ENCODE peak calls at places on chromosomes 1 and 21, in seven cellular contexts. One of them, this sample, is unnamed.
A peak's percentile ranks its signal among the peaks of the same experiment; 100 is the strongest.

GRCh38 chr1:163265547-163265946 is 56.2 kb upstream of the NUF2 start:
- DNase-seq in HL-60: no peak
- DNase-seq in cardiac muscle cell: no peak
- DNase-seq in lower leg skin: no peak
- DNase-seq in CD8-positive, alpha-beta memory T cell: no peak
- DNase-seq in sigmoid colon: no peak
- DNase-seq in pancreas: no peak
- DNase-seq in this sample: no peak

GRCh38 chr1:41238311-41239094 is 3.6 kb downstream of the SCMH1 start:
- DNase-seq in HL-60: no peak
- DNase-seq in cardiac muscle cell: no peak
- DNase-seq in lower leg skin: no peak
- DNase-seq in CD8-positive, alpha-beta memory T cell: no peak
- DNase-seq in sigmoid colon: no peak
- DNase-seq in pancreas: no peak
- DNase-seq in this sample: no peak

GRCh38 chr1:5918275-5918649 is 74.0 kb downstream of the NPHP4 start:
- DNase-seq in HL-60: no peak
- DNase-seq in cardiac muscle cell: no peak
- DNase-seq in lower leg skin: no peak
- DNase-seq in CD8-positive, alpha-beta memory T cell: no peak
- DNase-seq in sigmoid colon: no peak
- DNase-seq in pancreas: no peak
- DNase-seq in this sample: no peak

GRCh38 chr1:93620841-93621210 is 60.8 kb downstream of the BCAR3 start:
- DNase-seq in HL-60: no peak
- DNase-seq in cardiac muscle cell: peak; percentile 36
- DNase-seq in lower leg skin: no peak
- DNase-seq in CD8-positive, alpha-beta memory T cell: no peak
- DNase-seq in sigmoid colon: no peak
- DNase-seq in pancreas: no peak
- DNase-seq in this sample: no peak

GRCh38 chr1:172778461-172779455 is 119.9 kb downstream of the FASLG start:
- DNase-seq in HL-60: no peak
- DNase-seq in cardiac muscle cell: peak; percentile 24
- DNase-seq in lower leg skin: no peak
- DNase-seq in CD8-positive, alpha-beta memory T cell: no peak
- DNase-seq in sigmoid colon: no peak
- DNase-seq in pancreas: no peak
- DNase-seq in this sample: no peak

GRCh38 chr1:58551741-58552140 is 5.2 kb upstream of the OMA1 start:
- DNase-seq in HL-60: no peak
- DNase-seq in cardiac muscle cell: no peak
- DNase-seq in lower leg skin: no peak
- DNase-seq in CD8-positive, alpha-beta memory T cell: no peak
- DNase-seq in sigmoid colon: no peak
- DNase-seq in pancreas: no peak
- DNase-seq in this sample: no peak

GRCh38 chr1:20731057-20731991 is 1.2 kb downstream of the SH2D5 start:
- DNase-seq in HL-60: no peak
- DNase-seq in cardiac muscle cell: no peak
- DNase-seq in lower leg skin: peak; percentile 84
- DNase-seq in CD8-positive, alpha-beta memory T cell: peak; percentile 46
- DNase-seq in sigmoid colon: no peak
- DNase-seq in pancreas: peak; percentile 40
- DNase-seq in this sample: no peak

GRCh38 chr1:162956922-162957321 is 95.9 kb upstream of the CCDC190 start:
- DNase-seq in HL-60: no peak
- DNase-seq in cardiac muscle cell: no peak
- DNase-seq in lower leg skin: no peak
- DNase-seq in CD8-positive, alpha-beta memory T cell: no peak
- DNase-seq in sigmoid colon: no peak
- DNase-seq in pancreas: no peak
- DNase-seq in this sample: no peak

GRCh38 chr1:188314557-188315137 is 1485.9 kb downstream of the PLA2G4A start:
- DNase-seq in HL-60: no peak
- DNase-seq in cardiac muscle cell: no peak
- DNase-seq in lower leg skin: no peak
- DNase-seq in CD8-positive, alpha-beta memory T cell: no peak
- DNase-seq in sigmoid colon: no peak
- DNase-seq in pancreas: no peak
- DNase-seq in this sample: no peak

GRCh38 chr1:77532641-77533040 is 149.8 kb downstream of the ZZZ3 start:
- DNase-seq in HL-60: no peak
- DNase-seq in cardiac muscle cell: no peak
- DNase-seq in lower leg skin: no peak
- DNase-seq in CD8-positive, alpha-beta memory T cell: no peak
- DNase-seq in sigmoid colon: no peak
- DNase-seq in pancreas: no peak
- DNase-seq in this sample: no peak

GRCh38 chr1:201675143-201675542 is 136.2 kb downstream of the NAV1 start:
- DNase-seq in HL-60: no peak
- DNase-seq in cardiac muscle cell: peak; percentile 52
- DNase-seq in lower leg skin: no peak
- DNase-seq in CD8-positive, alpha-beta memory T cell: no peak
- DNase-seq in sigmoid colon: no peak
- DNase-seq in pancreas: no peak
- DNase-seq in this sample: no peak

GRCh38 chr1:86708923-86709322 is 4.5 kb downstream of the SH3GLB1 start:
- DNase-seq in HL-60: no peak
- DNase-seq in cardiac muscle cell: peak; percentile 45
- DNase-seq in lower leg skin: no peak
- DNase-seq in CD8-positive, alpha-beta memory T cell: no peak
- DNase-seq in sigmoid colon: no peak
- DNase-seq in pancreas: no peak
- DNase-seq in this sample: no peak

GRCh38 chr1:244796719-244797406 is 38.6 kb upstream of the COX20 start:
- DNase-seq in HL-60: peak; percentile 20
- DNase-seq in cardiac muscle cell: peak; percentile 77
- DNase-seq in lower leg skin: peak; percentile 87
- DNase-seq in CD8-positive, alpha-beta memory T cell: peak; percentile 65
- DNase-seq in sigmoid colon: peak; percentile 72
- DNase-seq in pancreas: peak; percentile 38
- DNase-seq in this sample: peak; percentile 62

GRCh38 chr1:232543194-232543593 is 86.7 kb downstream of the SIPA1L2 start:
- DNase-seq in HL-60: no peak
- DNase-seq in cardiac muscle cell: no peak
- DNase-seq in lower leg skin: no peak
- DNase-seq in CD8-positive, alpha-beta memory T cell: no peak
- DNase-seq in sigmoid colon: no peak
- DNase-seq in pancreas: no peak
- DNase-seq in this sample: no peak

GRCh38 chr21:26409735-26410134 is 163.4 kb downstream of the CYYR1 start:
- DNase-seq in HL-60: no peak
- DNase-seq in cardiac muscle cell: no peak
- DNase-seq in lower leg skin: no peak
- DNase-seq in CD8-positive, alpha-beta memory T cell: no peak
- DNase-seq in sigmoid colon: no peak
- DNase-seq in pancreas: no peak
- DNase-seq in this sample: no peak

GRCh38 chr1:113269577-113269976 is 120.7 kb upstream of the MAGI3 start:
- DNase-seq in HL-60: no peak
- DNase-seq in cardiac muscle cell: no peak
- DNase-seq in lower leg skin: no peak
- DNase-seq in CD8-positive, alpha-beta memory T cell: no peak
- DNase-seq in sigmoid colon: no peak
- DNase-seq in pancreas: no peak
- DNase-seq in this sample: no peak

DNA sequence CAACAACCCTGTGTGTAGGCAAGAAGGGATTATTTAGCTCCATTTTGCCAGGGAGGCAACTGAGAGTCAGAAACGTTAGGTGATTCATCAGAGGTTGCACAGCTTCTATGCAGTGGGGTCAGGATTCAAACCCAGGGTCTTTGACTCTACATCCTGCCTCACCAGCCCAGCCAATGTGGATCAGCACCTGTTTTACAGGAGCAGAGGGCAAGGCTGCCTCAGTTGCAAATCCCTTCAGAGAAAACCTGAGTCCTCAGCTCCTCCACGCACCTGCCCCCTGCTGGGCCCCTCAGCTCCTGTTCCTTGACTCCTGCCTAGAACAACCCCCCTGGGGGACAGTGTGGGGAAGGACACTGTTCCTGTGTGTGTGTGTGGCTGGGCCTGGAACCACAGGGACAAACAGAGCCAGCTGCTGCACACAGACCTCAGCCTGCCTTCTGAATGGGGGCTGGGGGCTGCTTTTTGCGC is 61.6 kb downstream of the LRRN2 start:
- DNase-seq in HL-60: no peak
- DNase-seq in cardiac muscle cell: no peak
- DNase-seq in lower leg skin: no peak
- DNase-seq in CD8-positive, alpha-beta memory T cell: no peak
- DNase-seq in sigmoid colon: no peak
- DNase-seq in pancreas: no peak
- DNase-seq in this sample: no peak
- H3K4me3 ChIP-seq in HL-60: no peak overlapping the region
- H3K4me3 ChIP-seq in cardiac muscle cell: no peak overlapping the region
- H3K4me3 ChIP-seq in lower leg skin: no peak overlapping the region
- H3K4me3 ChIP-seq in CD8-positive, alpha-beta memory T cell: no peak overlapping the region
- H3K4me3 ChIP-seq in sigmoid colon: no peak overlapping the region
- H3K4me3 ChIP-seq in pancreas: no peak overlapping the region
- H3K4me3 ChIP-seq in this sample: no peak overlapping the region

GRCh38 chr1:218496561-218496960 is 151.4 kb downstream of the TGFB2 start:
- DNase-seq in HL-60: no peak
- DNase-seq in cardiac muscle cell: peak; percentile 93
- DNase-seq in lower leg skin: no peak
- DNase-seq in CD8-positive, alpha-beta memory T cell: no peak
- DNase-seq in sigmoid colon: no peak
- DNase-seq in pancreas: no peak
- DNase-seq in this sample: peak; percentile 92

GRCh38 chr1:218499911-218500310 is 154.8 kb downstream of the TGFB2 start:
- DNase-seq in HL-60: no peak
- DNase-seq in cardiac muscle cell: no peak
- DNase-seq in lower leg skin: no peak
- DNase-seq in CD8-positive, alpha-beta memory T cell: no peak
- DNase-seq in sigmoid colon: no peak
- DNase-seq in pancreas: no peak
- DNase-seq in this sample: no peak

GRCh38 chr1:218499021-218499691 is 154.0 kb downstream of the TGFB2 start:
- DNase-seq in HL-60: no peak
- DNase-seq in cardiac muscle cell: peak; percentile 64
- DNase-seq in lower leg skin: no peak
- DNase-seq in CD8-positive, alpha-beta memory T cell: no peak
- DNase-seq in sigmoid colon: no peak
- DNase-seq in pancreas: no peak
- DNase-seq in this sample: peak; percentile 80

GRCh38 chr1:218495931-218496330 is 150.8 kb downstream of the TGFB2 start:
- DNase-seq in HL-60: no peak
- DNase-seq in cardiac muscle cell: no peak
- DNase-seq in lower leg skin: no peak
- DNase-seq in CD8-positive, alpha-beta memory T cell: no peak
- DNase-seq in sigmoid colon: no peak
- DNase-seq in pancreas: no peak
- DNase-seq in this sample: no peak

GRCh38 chr1:218498061-218498938 is 153.2 kb downstream of the TGFB2 start:
- DNase-seq in HL-60: no peak
- DNase-seq in cardiac muscle cell: no peak
- DNase-seq in lower leg skin: no peak
- DNase-seq in CD8-positive, alpha-beta memory T cell: no peak
- DNase-seq in sigmoid colon: no peak
- DNase-seq in pancreas: no peak
- DNase-seq in this sample: no peak
- H3K4me3 ChIP-seq in HL-60: peak overlapping the region; percentile 4
- H3K4me3 ChIP-seq in cardiac muscle cell: no peak overlapping the region
- H3K4me3 ChIP-seq in lower leg skin: no peak overlapping the region
- H3K4me3 ChIP-seq in CD8-positive, alpha-beta memory T cell: no peak overlapping the region
- H3K4me3 ChIP-seq in sigmoid colon: peak overlapping the region; percentile 34
- H3K4me3 ChIP-seq in pancreas: no peak overlapping the region
- H3K4me3 ChIP-seq in this sample: peak overlapping the region; percentile 13

GRCh38 chr1:108814343-108815125 is 42.4 kb downstream of the AKNAD1 start:
- DNase-seq in HL-60: no peak
- DNase-seq in cardiac muscle cell: peak; percentile 80
- DNase-seq in lower leg skin: no peak
- DNase-seq in CD8-positive, alpha-beta memory T cell: no peak
- DNase-seq in sigmoid colon: no peak
- DNase-seq in pancreas: no peak
- DNase-seq in this sample: peak; percentile 82

GRCh38 chr1:108815566-108815965 is 41.3 kb downstream of the AKNAD1 start:
- DNase-seq in HL-60: no peak
- DNase-seq in cardiac muscle cell: peak; percentile 23
- DNase-seq in lower leg skin: no peak
- DNase-seq in CD8-positive, alpha-beta memory T cell: no peak
- DNase-seq in sigmoid colon: no peak
- DNase-seq in pancreas: no peak
- DNase-seq in this sample: no peak

GRCh38 chr1:108816049-108816882 is 40.6 kb downstream of the AKNAD1 start:
- DNase-seq in HL-60: no peak
- DNase-seq in cardiac muscle cell: peak; percentile 94
- DNase-seq in lower leg skin: peak; percentile 92
- DNase-seq in CD8-positive, alpha-beta memory T cell: no peak
- DNase-seq in sigmoid colon: peak; percentile 93
- DNase-seq in pancreas: peak; percentile 80
- DNase-seq in this sample: peak; percentile 82

GRCh38 chr1:108817811-108818210 is 39.1 kb downstream of the AKNAD1 start:
- DNase-seq in HL-60: no peak
- DNase-seq in cardiac muscle cell: no peak
- DNase-seq in lower leg skin: no peak
- DNase-seq in CD8-positive, alpha-beta memory T cell: no peak
- DNase-seq in sigmoid colon: no peak
- DNase-seq in pancreas: no peak
- DNase-seq in this sample: no peak

GRCh38 chr1:108817016-108817415 is 39.9 kb downstream of the AKNAD1 start:
- DNase-seq in HL-60: no peak
- DNase-seq in cardiac muscle cell: peak; percentile 72
- DNase-seq in lower leg skin: peak; percentile 88
- DNase-seq in CD8-positive, alpha-beta memory T cell: no peak
- DNase-seq in sigmoid colon: no peak
- DNase-seq in pancreas: no peak
- DNase-seq in this sample: peak; percentile 88
- H3K4me3 ChIP-seq in HL-60: no peak overlapping the region
- H3K4me3 ChIP-seq in cardiac muscle cell: no peak overlapping the region
- H3K4me3 ChIP-seq in lower leg skin: no peak overlapping the region
- H3K4me3 ChIP-seq in CD8-positive, alpha-beta memory T cell: no peak overlapping the region
- H3K4me3 ChIP-seq in sigmoid colon: peak overlapping the region; percentile 41
- H3K4me3 ChIP-seq in pancreas: no peak overlapping the region
- H3K4me3 ChIP-seq in this sample: peak overlapping the region; percentile 17

DNA sequence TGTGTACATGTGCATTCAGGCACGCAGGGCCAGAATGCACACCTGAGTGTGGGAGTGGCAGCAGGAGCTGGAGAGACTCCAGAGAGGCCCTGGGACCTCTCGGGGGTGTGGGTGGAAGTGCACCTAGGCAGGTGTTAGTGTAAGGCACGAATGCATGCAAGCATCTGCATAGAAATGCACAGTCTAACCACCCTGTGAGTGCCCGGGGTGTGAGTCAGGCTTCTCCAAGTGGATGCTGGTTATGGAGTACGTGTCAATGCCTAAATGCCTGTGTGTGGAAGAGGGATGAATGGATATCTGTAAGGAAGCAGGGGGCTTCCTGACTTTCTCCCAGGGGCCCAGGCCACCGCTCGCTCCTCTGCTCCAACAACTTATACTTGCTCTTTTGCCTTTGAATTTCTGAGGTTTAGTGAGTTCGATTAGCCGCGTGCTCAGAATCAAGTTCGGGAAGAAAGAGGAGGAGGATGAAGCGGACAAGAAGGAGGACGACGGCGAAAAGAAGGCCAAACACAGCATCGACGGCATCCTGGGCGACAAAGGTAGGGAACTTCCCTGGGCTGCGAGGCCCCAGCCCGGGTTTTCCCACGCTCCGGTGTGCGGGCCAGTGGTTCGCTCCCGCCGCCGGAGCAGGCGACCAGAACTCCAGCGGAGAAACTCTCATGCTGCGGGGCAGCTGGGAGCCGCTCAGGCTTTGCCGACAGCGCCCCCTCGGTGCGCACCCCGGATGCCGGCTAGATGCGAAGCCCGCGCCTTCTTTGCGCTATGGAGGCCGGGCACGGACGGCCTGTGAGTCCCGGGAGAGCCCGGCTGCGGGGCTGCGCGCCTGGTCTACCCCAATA is 5.4 kb downstream of the PAX7 start:
- DNase-seq in HL-60: no peak
- DNase-seq in cardiac muscle cell: no peak
- DNase-seq in lower leg skin: no peak
- DNase-seq in CD8-positive, alpha-beta memory T cell: no peak
- DNase-seq in sigmoid colon: no peak
- DNase-seq in pancreas: no peak
- DNase-seq in this sample: no peak
- H3K4me3 ChIP-seq in HL-60: no peak overlapping the region
- H3K4me3 ChIP-seq in cardiac muscle cell: no peak overlapping the region
- H3K4me3 ChIP-seq in lower leg skin: no peak overlapping the region
- H3K4me3 ChIP-seq in CD8-positive, alpha-beta memory T cell: no peak overlapping the region
- H3K4me3 ChIP-seq in sigmoid colon: no peak overlapping the region
- H3K4me3 ChIP-seq in pancreas: no peak overlapping the region
- H3K4me3 ChIP-seq in this sample: no peak overlapping the region

This sample was measured in astrocyte of the cerebellum.